ENCODE peak calls at places on chromosomes 16 and 17, in seven cellular contexts. L is activated CD4-positive, alpha-beta T cell treated with anti-CD3 and anti-CD28 coated beads for 4 hours; I is glutamatergic neuron; B is sciatic nerve; E is fibroblast of pulmonary artery; C is substantia nigra; M is activated naive CD4-positive, alpha-beta T cell treated with anti-CD3 and anti-CD28 coated beads, Interleukin-2, amount 50 U/mL, for 72 hours. S is an unnamed sample.

GRCh38 chr16:57889960-57890751 is 80.8 kb downstream of the CNGB1 start:
- DNase-seq in C (no peak), B (no peak), I (no peak), L (no peak), E (peak), M (no peak), S (no peak)

GRCh38 chr16:58639836-58640235 is 10.2 kb upstream of the CNOT1 start:
- DNase-seq in M (no peak), B (no peak), E (no peak), C (no peak), L (no peak), I (no peak), S (no peak)

GRCh38 chr17:28199728-28200127 is 119.3 kb upstream of the TMEM97 start:
- DNase-seq in L (no peak), E (no peak), C (no peak), B (no peak), I (no peak), M (no peak), S (no peak)

GRCh38 chr16:72927199-72928088 is 120.5 kb downstream of the ZFHX3 start:
- DNase-seq in L (no peak), C (no peak), E (peak), B (no peak), M (no peak), I (no peak), S (no peak)

GRCh38 chr17:80605326-80606066 is 60.9 kb downstream of the RPTOR start:
- DNase-seq in C (no peak), I (no peak), M (peak), B (no peak), E (no peak), L (peak), S (no peak)

GRCh38 chr16:49559242-49559641 is 185.6 kb downstream of the C16orf78 start:
- DNase-seq in I (no peak), E (no peak), L (no peak), M (no peak), C (no peak), B (no peak), S (no peak)

GRCh38 chr16:46649571-46649970 is 28.4 kb upstream of the SHCBP1 start:
- DNase-seq in E (peak), M (no peak), L (no peak), B (no peak), I (no peak), C (no peak), S (no peak)

GRCh38 chr16:54284319-54284930 is 2.2 kb downstream of the IRX3 start:
- DNase-seq in B (peak), E (no peak), C (no peak), L (no peak), M (no peak), I (peak), S (peak)

GRCh38 chr16:30511509-30511908 is 14.9 kb downstream of the ZNF768 start:
- DNase-seq in L (no peak), C (no peak), I (no peak), E (no peak), B (no peak), M (no peak), S (no peak)

GRCh38 chr17:6712854-6713129 is 377 bp downstream of the SLC13A5 start:
- DNase-seq in C (no peak), B (no peak), L (no peak), E (no peak), I (no peak), M (no peak), S (no peak)

GRCh38 chr16:14015948-14016347 is 55.2 kb upstream of the MRTFB start:
- DNase-seq in L (no peak), C (no peak), B (no peak), I (no peak), M (no peak), E (peak), S (no peak)

GRCh38 chr17:69430488-69430887 is 16.0 kb downstream of the MAP2K6 start:
- DNase-seq in E (peak), L (no peak), M (no peak), B (no peak), C (no peak), I (no peak), S (no peak)

GRCh38 chr17:30600830-30601494 is 123.8 kb downstream of the GOSR1 start:
- DNase-seq in I (no peak), C (peak), M (peak), E (peak), L (peak), B (no peak), S (peak)

GRCh38 chr16:31052131-31052530 is 18.8 kb downstream of the STX4 start:
- DNase-seq in C (no peak), L (no peak), E (peak), I (no peak), B (no peak), M (no peak), S (no peak)

GRCh38 chr17:50721194-50722010 is 2.0 kb downstream of the LUC7L3 start:
- DNase-seq in B (no peak), M (no peak), I (no peak), C (no peak), E (no peak), L (no peak), S (no peak)

GRCh38 chr17:13346081-13346533 is 255.6 kb downstream of the HS3ST3A1 start:
- DNase-seq in L (no peak), B (no peak), M (no peak), I (no peak), C (no peak), E (peak), S (no peak)

GRCh38 chr17:2697611-2698162 is 13.9 kb downstream of the CLUH start:
- DNase-seq in M (no peak), E (no peak), B (no peak), L (no peak), C (no peak), I (peak), S (no peak)

GRCh38 chr16:86044241-86044671 is 145.3 kb downstream of the IRF8 start:
- DNase-seq in C (no peak), M (peak), E (peak), I (peak), L (peak), B (no peak), S (peak)

GRCh38 chr16:78659668-78660217 is 560.3 kb downstream of the WWOX start:
- DNase-seq in L (no peak), M (no peak), I (no peak), E (no peak), B (no peak), C (no peak), S (no peak)

GRCh38 chr17:47316316-47316715 is 7.4 kb upstream of the EFCAB13 start:
- DNase-seq in E (peak), B (no peak), L (no peak), C (no peak), I (no peak), M (no peak), S (no peak)

GRCh38 chr17:36816214-36816613 is 121.1 kb upstream of the LHX1 start:
- DNase-seq in B (no peak), I (no peak), E (no peak), M (no peak), L (no peak), C (no peak), S (no peak)

GRCh38 chr16:74936902-74937560 is 47.9 kb downstream of the WDR59 start:
- DNase-seq in L (no peak), C (no peak), I (no peak), B (no peak), E (peak), M (peak), S (no peak)

GRCh38 chr17:19371259-19372003 is 6.9 kb upstream of the MAPK7 start:
- DNase-seq in C (no peak), B (peak), L (no peak), M (no peak), I (no peak), E (no peak), S (no peak)

GRCh38 chr16:62064173-62064572 is 27.9 kb upstream of the CDH8 start:
- DNase-seq in B (no peak), I (no peak), L (no peak), E (no peak), M (no peak), C (no peak), S (no peak)

GRCh38 chr17:51507444-51507843 is 247.1 kb downstream of the UTP18 start:
- DNase-seq in E (no peak), I (no peak), L (no peak), M (no peak), C (no peak), B (no peak), S (no peak)

GRCh38 chr16:6103561-6103960 is 1006.0 kb upstream of the EEF2KMT start:
- DNase-seq in L (no peak), B (no peak), C (no peak), M (no peak), I (no peak), E (no peak), S (no peak)